ENCODE peak calls at places on chromosomes 7 and 10, in ten cellular contexts. One of them, this sample, is unnamed.

GRCh38 chr7:56062382-56062781 is 1.7 kb upstream of the SUMF2 start:
- DNase-seq in transverse colon: no peak
- DNase-seq in mesothelial cell of epicardium: no peak
- DNase-seq in ELR: peak; percentile 91
- DNase-seq in AML-193: no peak
- DNase-seq in activated CD4-positive, alpha-beta T cell treated with anti-CD3 and anti-CD28 coated beads for 36 hours: no peak
- DNase-seq in DMS 273 treated with DMSO at 0.1 percent for 48 hours: no peak
- DNase-seq in T-helper 17 cell: no peak
- DNase-seq in tibial nerve: no peak
- DNase-seq in activated T-helper 9 cell treated with anti-CD3 and anti-CD28 coated beads, Interleukin-2, amount 50 U/mL, for 16 hours: no peak
- DNase-seq in this sample: no peak

GRCh38 chr10:44295619-44296222 is 89.2 kb downstream of the CXCL12 start:
- DNase-seq in tibial nerve: no peak
- DNase-seq in transverse colon: no peak
- DNase-seq in activated T-helper 9 cell treated with anti-CD3 and anti-CD28 coated beads, Interleukin-2, amount 50 U/mL, for 16 hours: no peak
- DNase-seq in T-helper 17 cell: no peak
- DNase-seq in ELR: no peak
- DNase-seq in mesothelial cell of epicardium: no peak
- DNase-seq in AML-193: no peak
- DNase-seq in DMS 273 treated with DMSO at 0.1 percent for 48 hours: no peak
- DNase-seq in activated CD4-positive, alpha-beta T cell treated with anti-CD3 and anti-CD28 coated beads for 36 hours: no peak
- DNase-seq in this sample: no peak

GRCh38 chr7:38409524-38409923 is 136.1 kb upstream of the TARP start:
- DNase-seq in activated T-helper 9 cell treated with anti-CD3 and anti-CD28 coated beads, Interleukin-2, amount 50 U/mL, for 16 hours: no peak
- DNase-seq in activated CD4-positive, alpha-beta T cell treated with anti-CD3 and anti-CD28 coated beads for 36 hours: no peak
- DNase-seq in mesothelial cell of epicardium: no peak
- DNase-seq in tibial nerve: no peak
- DNase-seq in ELR: no peak
- DNase-seq in T-helper 17 cell: no peak
- DNase-seq in transverse colon: no peak
- DNase-seq in AML-193: no peak
- DNase-seq in DMS 273 treated with DMSO at 0.1 percent for 48 hours: no peak
- DNase-seq in this sample: no peak

GRCh38 chr10:36880898-36881297 is 244.5 kb upstream of the ANKRD30A start:
- DNase-seq in DMS 273 treated with DMSO at 0.1 percent for 48 hours: no peak
- DNase-seq in activated CD4-positive, alpha-beta T cell treated with anti-CD3 and anti-CD28 coated beads for 36 hours: no peak
- DNase-seq in activated T-helper 9 cell treated with anti-CD3 and anti-CD28 coated beads, Interleukin-2, amount 50 U/mL, for 16 hours: no peak
- DNase-seq in transverse colon: no peak
- DNase-seq in ELR: peak; percentile 44
- DNase-seq in AML-193: no peak
- DNase-seq in tibial nerve: no peak
- DNase-seq in T-helper 17 cell: no peak
- DNase-seq in mesothelial cell of epicardium: no peak
- DNase-seq in this sample: no peak

GRCh38 chr7:36045275-36045674 is 107.8 kb upstream of the EEPD1 start:
- DNase-seq in mesothelial cell of epicardium: no peak
- DNase-seq in tibial nerve: peak; percentile 48
- DNase-seq in transverse colon: no peak
- DNase-seq in activated CD4-positive, alpha-beta T cell treated with anti-CD3 and anti-CD28 coated beads for 36 hours: no peak
- DNase-seq in DMS 273 treated with DMSO at 0.1 percent for 48 hours: no peak
- DNase-seq in T-helper 17 cell: no peak
- DNase-seq in AML-193: no peak
- DNase-seq in activated T-helper 9 cell treated with anti-CD3 and anti-CD28 coated beads, Interleukin-2, amount 50 U/mL, for 16 hours: no peak
- DNase-seq in ELR: no peak
- DNase-seq in this sample: no peak

GRCh38 chr10:1171586-1171985 is 115.4 kb downstream of the WDR37 start:
- DNase-seq in transverse colon: no peak
- DNase-seq in mesothelial cell of epicardium: no peak
- DNase-seq in AML-193: no peak
- DNase-seq in tibial nerve: no peak
- DNase-seq in T-helper 17 cell: no peak
- DNase-seq in activated CD4-positive, alpha-beta T cell treated with anti-CD3 and anti-CD28 coated beads for 36 hours: no peak
- DNase-seq in ELR: no peak
- DNase-seq in activated T-helper 9 cell treated with anti-CD3 and anti-CD28 coated beads, Interleukin-2, amount 50 U/mL, for 16 hours: no peak
- DNase-seq in DMS 273 treated with DMSO at 0.1 percent for 48 hours: no peak
- DNase-seq in this sample: no peak

GRCh38 chr7:105766421-105767191 is 109.8 kb downstream of the ATXN7L1 start:
- DNase-seq in mesothelial cell of epicardium: no peak
- DNase-seq in AML-193: no peak
- DNase-seq in transverse colon: no peak
- DNase-seq in T-helper 17 cell: no peak
- DNase-seq in activated T-helper 9 cell treated with anti-CD3 and anti-CD28 coated beads, Interleukin-2, amount 50 U/mL, for 16 hours: no peak
- DNase-seq in DMS 273 treated with DMSO at 0.1 percent for 48 hours: no peak
- DNase-seq in tibial nerve: no peak
- DNase-seq in ELR: peak; percentile 28
- DNase-seq in activated CD4-positive, alpha-beta T cell treated with anti-CD3 and anti-CD28 coated beads for 36 hours: peak; percentile 62
- DNase-seq in this sample: no peak

GRCh38 chr7:156943091-156944041 is 6.1 kb upstream of the NOM1 start:
- DNase-seq in mesothelial cell of epicardium: no peak
- DNase-seq in T-helper 17 cell: no peak
- DNase-seq in transverse colon: no peak
- DNase-seq in activated T-helper 9 cell treated with anti-CD3 and anti-CD28 coated beads, Interleukin-2, amount 50 U/mL, for 16 hours: no peak
- DNase-seq in tibial nerve: no peak
- DNase-seq in ELR: no peak
- DNase-seq in activated CD4-positive, alpha-beta T cell treated with anti-CD3 and anti-CD28 coated beads for 36 hours: no peak
- DNase-seq in AML-193: no peak
- DNase-seq in DMS 273 treated with DMSO at 0.1 percent for 48 hours: no peak
- DNase-seq in this sample: no peak

GRCh38 chr10:84825330-84825729 is 496.9 kb downstream of the CCSER2 start:
- DNase-seq in activated T-helper 9 cell treated with anti-CD3 and anti-CD28 coated beads, Interleukin-2, amount 50 U/mL, for 16 hours: no peak
- DNase-seq in T-helper 17 cell: no peak
- DNase-seq in mesothelial cell of epicardium: no peak
- DNase-seq in AML-193: no peak
- DNase-seq in activated CD4-positive, alpha-beta T cell treated with anti-CD3 and anti-CD28 coated beads for 36 hours: no peak
- DNase-seq in tibial nerve: no peak
- DNase-seq in transverse colon: no peak
- DNase-seq in DMS 273 treated with DMSO at 0.1 percent for 48 hours: no peak
- DNase-seq in ELR: peak; percentile 21
- DNase-seq in this sample: no peak

GRCh38 chr7:112421666-112422486 is 28.4 kb upstream of the IFRD1 start:
- DNase-seq in AML-193: peak; percentile 83
- DNase-seq in tibial nerve: no peak
- DNase-seq in ELR: no peak
- DNase-seq in DMS 273 treated with DMSO at 0.1 percent for 48 hours: no peak
- DNase-seq in T-helper 17 cell: no peak
- DNase-seq in activated CD4-positive, alpha-beta T cell treated with anti-CD3 and anti-CD28 coated beads for 36 hours: peak; percentile 10
- DNase-seq in transverse colon: no peak
- DNase-seq in activated T-helper 9 cell treated with anti-CD3 and anti-CD28 coated beads, Interleukin-2, amount 50 U/mL, for 16 hours: no peak
- DNase-seq in mesothelial cell of epicardium: no peak
- DNase-seq in this sample: no peak

GRCh38 chr7:42285383-42285824 is 48.4 kb upstream of the GLI3 start:
- DNase-seq in activated CD4-positive, alpha-beta T cell treated with anti-CD3 and anti-CD28 coated beads for 36 hours: no peak
- DNase-seq in AML-193: no peak
- DNase-seq in mesothelial cell of epicardium: no peak
- DNase-seq in ELR: peak; percentile 9
- DNase-seq in transverse colon: no peak
- DNase-seq in tibial nerve: no peak
- DNase-seq in activated T-helper 9 cell treated with anti-CD3 and anti-CD28 coated beads, Interleukin-2, amount 50 U/mL, for 16 hours: no peak
- DNase-seq in DMS 273 treated with DMSO at 0.1 percent for 48 hours: no peak
- DNase-seq in T-helper 17 cell: no peak
- DNase-seq in this sample: no peak

GRCh38 chr7:137462074-137462715 is 118.7 kb upstream of the PTN start:
- DNase-seq in transverse colon: no peak
- DNase-seq in AML-193: no peak
- DNase-seq in activated T-helper 9 cell treated with anti-CD3 and anti-CD28 coated beads, Interleukin-2, amount 50 U/mL, for 16 hours: no peak
- DNase-seq in T-helper 17 cell: no peak
- DNase-seq in mesothelial cell of epicardium: no peak
- DNase-seq in tibial nerve: no peak
- DNase-seq in ELR: peak; percentile 53
- DNase-seq in DMS 273 treated with DMSO at 0.1 percent for 48 hours: no peak
- DNase-seq in activated CD4-positive, alpha-beta T cell treated with anti-CD3 and anti-CD28 coated beads for 36 hours: no peak
- DNase-seq in this sample: no peak

GRCh38 chr10:71553371-71553900 is 156.7 kb downstream of the CDH23 start:
- DNase-seq in transverse colon: no peak
- DNase-seq in tibial nerve: no peak
- DNase-seq in mesothelial cell of epicardium: no peak
- DNase-seq in AML-193: no peak
- DNase-seq in activated CD4-positive, alpha-beta T cell treated with anti-CD3 and anti-CD28 coated beads for 36 hours: no peak
- DNase-seq in DMS 273 treated with DMSO at 0.1 percent for 48 hours: no peak
- DNase-seq in T-helper 17 cell: no peak
- DNase-seq in ELR: peak; percentile 10
- DNase-seq in activated T-helper 9 cell treated with anti-CD3 and anti-CD28 coated beads, Interleukin-2, amount 50 U/mL, for 16 hours: no peak
- DNase-seq in this sample: no peak

GRCh38 chr10:56090914-56091540 is 270.0 kb downstream of the ZWINT start:
- DNase-seq in transverse colon: no peak
- DNase-seq in activated T-helper 9 cell treated with anti-CD3 and anti-CD28 coated beads, Interleukin-2, amount 50 U/mL, for 16 hours: no peak
- DNase-seq in DMS 273 treated with DMSO at 0.1 percent for 48 hours: no peak
- DNase-seq in mesothelial cell of epicardium: no peak
- DNase-seq in activated CD4-positive, alpha-beta T cell treated with anti-CD3 and anti-CD28 coated beads for 36 hours: no peak
- DNase-seq in ELR: no peak
- DNase-seq in T-helper 17 cell: no peak
- DNase-seq in AML-193: no peak
- DNase-seq in tibial nerve: no peak
- DNase-seq in this sample: no peak

GRCh38 chr10:77524300-77524711 is 113.3 kb downstream of the KCNMA1 start:
- DNase-seq in activated CD4-positive, alpha-beta T cell treated with anti-CD3 and anti-CD28 coated beads for 36 hours: no peak
- DNase-seq in activated T-helper 9 cell treated with anti-CD3 and anti-CD28 coated beads, Interleukin-2, amount 50 U/mL, for 16 hours: no peak
- DNase-seq in AML-193: no peak
- DNase-seq in transverse colon: no peak
- DNase-seq in mesothelial cell of epicardium: no peak
- DNase-seq in T-helper 17 cell: no peak
- DNase-seq in tibial nerve: no peak
- DNase-seq in DMS 273 treated with DMSO at 0.1 percent for 48 hours: no peak
- DNase-seq in ELR: peak; percentile 71
- DNase-seq in this sample: no peak

GRCh38 chr10:47264797-47265281 is 35.2 kb upstream of the GDF10 start:
- DNase-seq in AML-193: no peak
- DNase-seq in DMS 273 treated with DMSO at 0.1 percent for 48 hours: no peak
- DNase-seq in tibial nerve: no peak
- DNase-seq in mesothelial cell of epicardium: no peak
- DNase-seq in transverse colon: peak; percentile 4
- DNase-seq in T-helper 17 cell: no peak
- DNase-seq in activated CD4-positive, alpha-beta T cell treated with anti-CD3 and anti-CD28 coated beads for 36 hours: peak; percentile 82
- DNase-seq in ELR: no peak
- DNase-seq in activated T-helper 9 cell treated with anti-CD3 and anti-CD28 coated beads, Interleukin-2, amount 50 U/mL, for 16 hours: peak; percentile 15
- DNase-seq in this sample: no peak

GRCh38 chr10:7984325-7984724 is 70.2 kb upstream of the GATA3 start:
- DNase-seq in ELR: no peak
- DNase-seq in DMS 273 treated with DMSO at 0.1 percent for 48 hours: no peak
- DNase-seq in T-helper 17 cell: no peak
- DNase-seq in AML-193: no peak
- DNase-seq in tibial nerve: no peak
- DNase-seq in mesothelial cell of epicardium: no peak
- DNase-seq in activated T-helper 9 cell treated with anti-CD3 and anti-CD28 coated beads, Interleukin-2, amount 50 U/mL, for 16 hours: no peak
- DNase-seq in activated CD4-positive, alpha-beta T cell treated with anti-CD3 and anti-CD28 coated beads for 36 hours: no peak
- DNase-seq in transverse colon: no peak
- DNase-seq in this sample: no peak

GRCh38 chr7:6360841-6361240 is 86.9 kb downstream of the DAGLB start:
- DNase-seq in ELR: no peak
- DNase-seq in activated T-helper 9 cell treated with anti-CD3 and anti-CD28 coated beads, Interleukin-2, amount 50 U/mL, for 16 hours: no peak
- DNase-seq in transverse colon: no peak
- DNase-seq in AML-193: no peak
- DNase-seq in mesothelial cell of epicardium: no peak
- DNase-seq in activated CD4-positive, alpha-beta T cell treated with anti-CD3 and anti-CD28 coated beads for 36 hours: no peak
- DNase-seq in DMS 273 treated with DMSO at 0.1 percent for 48 hours: no peak
- DNase-seq in T-helper 17 cell: no peak
- DNase-seq in tibial nerve: no peak
- DNase-seq in this sample: no peak

GRCh38 chr7:117281562-117281961 is 41.3 kb downstream of the WNT2 start:
- DNase-seq in tibial nerve: no peak
- DNase-seq in activated CD4-positive, alpha-beta T cell treated with anti-CD3 and anti-CD28 coated beads for 36 hours: no peak
- DNase-seq in T-helper 17 cell: no peak
- DNase-seq in DMS 273 treated with DMSO at 0.1 percent for 48 hours: no peak
- DNase-seq in mesothelial cell of epicardium: no peak
- DNase-seq in ELR: no peak
- DNase-seq in transverse colon: no peak
- DNase-seq in AML-193: no peak
- DNase-seq in activated T-helper 9 cell treated with anti-CD3 and anti-CD28 coated beads, Interleukin-2, amount 50 U/mL, for 16 hours: no peak
- DNase-seq in this sample: no peak

This sample was measured in activated B cell treated with CpG ODN at 0.5 μM for 24 hours.